ENCODE peak calls at places on chromosomes 7 and 10, in six cellular contexts. Q, W, A, Y, P and C are unnamed samples. For H3K9me3, the result is how much of the 10 kb centered on the place peaks cover.

GRCh38 chr7:155670521-155670920 is 26.1 kb downstream of the RBM33 start:
- DNase-seq in Q (no peak), W (no peak), A (no peak), Y (no peak), P (no peak), C (no peak)

GRCh38 chr7:19030280-19030679 is 87.2 kb downstream of the TWIST1 start:
- DNase-seq in Q (no peak), W (peak), A (peak), Y (no peak), P (no peak), C (no peak)

GRCh38 chr7:143199040-143199439 is 15.8 kb downstream of the TAS2R39 start:
- DNase-seq in Q (no peak), W (peak), A (no peak), Y (no peak), P (no peak), C (no peak)

GRCh38 chr10:66919248-66919647 is 6.6 kb upstream of the LRRTM3 start:
- DNase-seq in Q (no peak), W (no peak), A (no peak), Y (no peak), P (no peak), C (no peak)

GRCh38 chr10:120456143-120456625 is 843 bp upstream of the PLPP4 start:
- DNase-seq in Q (no peak), W (no peak), A (no peak), Y (no peak), P (peak), C (no peak)

GRCh38 chr10:4498763-4499251 is 327.2 kb upstream of the AKR1E2 start:
- DNase-seq in Q (no peak), W (peak), A (peak), Y (no peak), P (no peak), C (no peak)

GRCh38 chr10:78259394-78259793 is 225.7 kb downstream of the RPS24 start:
- DNase-seq in Q (peak), W (no peak), A (no peak), Y (no peak), P (no peak), C (no peak)

GRCh38 chr7:157139142-157140117 is 704 bp downstream of the UBE3C start:
- DNase-seq in Q (peak), W (no peak), A (peak), Y (peak), P (peak), C (no peak)

GRCh38 chr7:3259711-3260424 is 41.2 kb upstream of the SDK1 start:
- DNase-seq in Q (no peak), W (no peak), A (peak), Y (no peak), P (no peak), C (no peak)

GRCh38 chr10:118760265-118760664 is 5.5 kb upstream of the CACUL1 start:
- DNase-seq in Q (no peak), W (no peak), A (no peak), Y (no peak), P (peak), C (no peak)

GRCh38 chr7:18866359-18867036 is 250.9 kb downstream of the TWIST1 start:
- DNase-seq in Q (peak), W (peak), A (peak), Y (no peak), P (peak), C (no peak)

GRCh38 chr7:88312061-88312663 is 5.5 kb upstream of the STEAP4 start:
- DNase-seq in Q (peak), W (peak), A (peak), Y (no peak), P (peak), C (no peak)

GRCh38 chr7:40570218-40570617 is 435.4 kb downstream of the SUGCT start:
- DNase-seq in Q (no peak), W (no peak), A (peak), Y (no peak), P (no peak), C (no peak)

GRCh38 chr7:32062150-32062549 is 8.1 kb downstream of the PDE1C start:
- DNase-seq in Q (peak), W (peak), A (no peak), Y (no peak), P (peak), C (no peak)

GRCh38 chr10:76864913-76865312 is 772.7 kb downstream of the KCNMA1 start:
- DNase-seq in Q (no peak), W (no peak), A (no peak), Y (no peak), P (no peak), C (no peak)

GRCh38 chr10:106999118-106999707 is 165.3 kb downstream of the SORCS1 start:
- DNase-seq in Q (no peak), W (no peak), A (no peak), Y (no peak), P (no peak), C (no peak)

GRCh38 chr10:110610308-110610774 is 33.8 kb upstream of the RBM20 start:
- DNase-seq in Q (peak), W (peak), A (peak), Y (peak), P (no peak), C (peak)

GRCh38 chr7:137626469-137627067 is 220.2 kb downstream of the DGKI start:
- DNase-seq in Q (no peak), W (peak), A (peak), Y (peak), P (peak), C (peak)

GRCh38 chr7:96169439-96169838 is 152.5 kb downstream of the SLC25A13 start:
- DNase-seq in Q (no peak), W (no peak), A (peak), Y (no peak), P (no peak), C (no peak)

GRCh38 chr7:94182721-94183120 is 178.6 kb upstream of the BET1 start:
- DNase-seq in Q (no peak), W (no peak), A (no peak), Y (no peak), P (no peak), C (no peak)

GRCh38 chr10:63206997-63207952 is 74.1 kb downstream of the NRBF2 start:
- DNase-seq in Q (no peak), W (peak), A (peak), Y (peak), P (no peak), C (no peak)

GRCh38 chr7:82442492-82443043 is 1.0 kb downstream of the CACNA2D1 start:
- DNase-seq in Q (peak), W (peak), A (peak), Y (no peak), P (no peak), C (no peak)

GRCh38 chr7:106792233-106792926 is 72.7 kb upstream of the PIK3CG start:
- DNase-seq in Q (no peak), W (no peak), A (no peak), Y (no peak), P (no peak), C (no peak)

GRCh38 chr7:81161459-81162075 is 242.7 kb upstream of the SEMA3C start:
- DNase-seq in Q (peak), W (peak), A (peak), Y (no peak), P (no peak), C (no peak)

GRCh38 chr7:18357691-18358090 is 137.9 kb upstream of the HDAC9 start:
- DNase-seq in Q (no peak), W (peak), A (peak), Y (peak), P (no peak), C (no peak)

GRCh38 chr7:15915694-15916093 is 229.2 kb upstream of the MEOX2 start:
- DNase-seq in Q (no peak), W (no peak), A (no peak), Y (no peak), P (no peak), C (no peak)

GRCh38 chr7:38574121-38574520 is 57.1 kb downstream of the AMPH start:
- DNase-seq in Q (no peak), W (no peak), A (peak), Y (no peak), P (no peak), C (no peak)

GRCh38 chr7:38299275-38299931 is 26.0 kb upstream of the TARP start:
- DNase-seq in Q (no peak), W (no peak), A (no peak), Y (no peak), P (no peak), C (no peak)

DNA sequence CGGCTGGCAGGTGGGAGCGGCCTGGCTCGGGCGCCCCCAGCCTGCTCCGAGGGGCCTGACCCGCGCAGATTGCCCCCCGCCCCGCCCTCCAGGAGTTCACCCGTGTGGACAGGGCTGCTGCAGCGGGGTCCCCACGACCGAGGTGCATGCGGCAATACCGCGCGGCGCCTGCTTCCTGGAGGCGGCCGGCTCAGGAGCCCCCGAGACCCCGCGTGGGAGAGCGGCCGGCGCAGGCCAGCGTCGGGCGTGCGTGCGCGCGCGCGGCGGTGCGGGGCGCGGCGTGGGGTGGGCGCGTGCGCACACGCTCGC is 1.0 kb upstream of the ACHE start:
- DNase-seq in Q (no peak), W (no peak), A (no peak), Y (no peak), P (no peak), C (no peak)
- H3K27ac ChIP-seq in Q (peak), W (no peak), A (no peak), Y (no peak), P (no peak), C (no peak)

GRCh38 chr7:158502068-158502750 is 85.4 kb downstream of the PTPRN2 start:
- DNase-seq in Q (no peak), W (no peak), A (no peak), Y (no peak), P (no peak), C (no peak)

GRCh38 chr7:158501300-158502067 is 86.1 kb downstream of the PTPRN2 start:
- DNase-seq in Q (no peak), W (no peak), A (no peak), Y (no peak), P (no peak), C (no peak)

GRCh38 chr7:158497627-158498026 is 90.0 kb downstream of the PTPRN2 start:
- DNase-seq in Q (no peak), W (no peak), A (no peak), Y (no peak), P (no peak), C (no peak)

GRCh38 chr7:158498443-158499108 is 89.0 kb downstream of the PTPRN2 start:
- DNase-seq in Q (no peak), W (no peak), A (no peak), Y (no peak), P (no peak), C (no peak)

GRCh38 chr7:158500651-158501052 is 87.0 kb downstream of the PTPRN2 start:
- DNase-seq in Q (no peak), W (no peak), A (no peak), Y (no peak), P (no peak), C (no peak)
- H3K9me3 ChIP-seq in Q (under half), W (under half), A (under half), Y (under half), P (under half), C (under half)

GRCh38 chr10:5888843-5889623 is 660 bp downstream of the ANKRD16 start:
- DNase-seq in Q (no peak), W (peak), A (peak), Y (peak), P (peak), C (peak)
- H3K27ac ChIP-seq in Q (peak), W (peak), A (peak), Y (peak), P (peak), C (peak)

DNA sequence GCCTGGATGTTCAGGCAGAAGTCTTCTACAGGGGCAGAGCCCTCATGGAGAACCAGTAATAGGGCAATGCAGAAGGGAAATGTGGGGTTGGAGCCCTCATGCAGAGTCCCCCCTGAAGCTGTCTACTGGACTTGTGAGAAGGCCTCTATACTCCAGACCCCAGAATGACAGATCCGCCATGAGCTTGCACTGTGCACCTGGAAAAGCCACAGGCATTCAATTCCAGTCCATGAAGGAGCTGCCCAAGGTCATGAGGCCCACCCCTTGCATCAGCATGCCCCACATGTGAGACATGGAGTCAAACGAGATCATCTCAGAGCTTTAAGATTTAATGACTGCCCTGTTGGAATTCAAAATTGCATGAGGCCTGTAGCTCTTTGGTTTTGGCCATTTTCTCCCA is 4.9 kb upstream of the ZNF679 start:
- DNase-seq in Q (no peak), W (no peak), A (no peak), Y (no peak), P (no peak), C (no peak)
- H3K9me3 ChIP-seq in Q (under half), W (under half), A (under half), Y (half or more), P (under half), C (under half)

GRCh38 chr7:99764478-99764877 is 19.5 kb downstream of the CYP3A4 start:
- DNase-seq in Q (no peak), W (no peak), A (no peak), Y (no peak), P (no peak), C (no peak)
- H3K27ac ChIP-seq in Q (no peak), W (no peak), A (no peak), Y (no peak), P (no peak), C (no peak)

GRCh38 chr10:15483215-15483970 is 112.3 kb upstream of the FAM171A1 start:
- DNase-seq in Q (no peak), W (no peak), A (no peak), Y (no peak), P (no peak), C (no peak)
- H3K9me3 ChIP-seq in Q (under half), W (under half), A (under half), Y (under half), P (under half), C (under half)

GRCh38 chr10:17857040-17857439 is 47.9 kb downstream of the MRC1 start:
- DNase-seq in Q (no peak), W (no peak), A (no peak), Y (no peak), P (no peak), C (no peak)

GRCh38 chr10:17859492-17860156 is 50.5 kb downstream of the MRC1 start:
- DNase-seq in Q (no peak), W (no peak), A (no peak), Y (peak), P (no peak), C (no peak)

GRCh38 chr10:17867056-17867455 is 57.9 kb downstream of the MRC1 start:
- DNase-seq in Q (no peak), W (no peak), A (no peak), Y (no peak), P (no peak), C (no peak)

GRCh38 chr10:17865351-17865750 is 56.2 kb downstream of the MRC1 start:
- DNase-seq in Q (no peak), W (no peak), A (no peak), Y (no peak), P (no peak), C (no peak)

GRCh38 chr10:17861760-17862159 is 52.6 kb downstream of the MRC1 start:
- DNase-seq in Q (no peak), W (no peak), A (no peak), Y (no peak), P (no peak), C (no peak)
- H3K27ac ChIP-seq in Q (no peak), W (no peak), A (no peak), Y (no peak), P (no peak), C (no peak)